ENCODE peak calls at places on chromosome 4, in five cellular contexts. One of them, this sample, is unnamed. For H3K36me3, the result is how much of the 10 kb centered on the place peaks cover.

GRCh38 chr4:99054428-99054994 is 34.1 kb downstream of the ADH5 start:
- DNase-seq in lung: no peak
- DNase-seq in sigmoid colon: no peak
- DNase-seq in tibial artery: no peak
- DNase-seq in left lung: no peak
- DNase-seq in this sample: no peak

GRCh38 chr4:168515222-168516011 is 18.6 kb downstream of the PALLD start:
- DNase-seq in lung: no peak
- DNase-seq in sigmoid colon: peak
- DNase-seq in tibial artery: no peak
- DNase-seq in left lung: no peak
- DNase-seq in this sample: no peak

GRCh38 chr4:10169839-10170387 is 53.3 kb upstream of the WDR1 start:
- DNase-seq in lung: no peak
- DNase-seq in sigmoid colon: no peak
- DNase-seq in tibial artery: no peak
- DNase-seq in left lung: no peak
- DNase-seq in this sample: no peak

GRCh38 chr4:79273918-79274317 is 51.9 kb downstream of the NAA11 start:
- DNase-seq in lung: no peak
- DNase-seq in sigmoid colon: no peak
- DNase-seq in tibial artery: no peak
- DNase-seq in left lung: no peak
- DNase-seq in this sample: no peak

GRCh38 chr4:36471903-36472302 is 190.5 kb downstream of the DTHD1 start:
- DNase-seq in lung: no peak
- DNase-seq in sigmoid colon: no peak
- DNase-seq in tibial artery: no peak
- DNase-seq in left lung: no peak
- DNase-seq in this sample: no peak

GRCh38 chr4:4857809-4858508 is 1.5 kb upstream of the MSX1 start:
- DNase-seq in lung: no peak
- DNase-seq in sigmoid colon: peak
- DNase-seq in tibial artery: no peak
- DNase-seq in left lung: peak
- DNase-seq in this sample: no peak

GRCh38 chr4:146342600-146343192 is 128.4 kb downstream of the REELD1 start:
- DNase-seq in lung: no peak
- DNase-seq in sigmoid colon: no peak
- DNase-seq in tibial artery: no peak
- DNase-seq in left lung: no peak
- DNase-seq in this sample: no peak

GRCh38 chr4:81631958-81632439 is 160.3 kb upstream of the RASGEF1B start:
- DNase-seq in lung: no peak
- DNase-seq in sigmoid colon: no peak
- DNase-seq in tibial artery: no peak
- DNase-seq in left lung: no peak
- DNase-seq in this sample: no peak

GRCh38 chr4:183989471-183989870 is 84.4 kb downstream of the STOX2 start:
- DNase-seq in lung: no peak
- DNase-seq in sigmoid colon: no peak
- DNase-seq in tibial artery: no peak
- DNase-seq in left lung: no peak
- DNase-seq in this sample: no peak

GRCh38 chr4:185357220-185357619 is 38.5 kb downstream of the LRP2BP start:
- DNase-seq in lung: no peak
- DNase-seq in sigmoid colon: no peak
- DNase-seq in tibial artery: no peak
- DNase-seq in left lung: no peak
- DNase-seq in this sample: peak

GRCh38 chr4:146389561-146389960 is 132.2 kb downstream of the SLC10A7 start:
- DNase-seq in lung: no peak
- DNase-seq in sigmoid colon: no peak
- DNase-seq in tibial artery: no peak
- DNase-seq in left lung: no peak
- DNase-seq in this sample: no peak

GRCh38 chr4:7909966-7910720 is 29.5 kb downstream of the AFAP1 start:
- DNase-seq in lung: no peak
- DNase-seq in sigmoid colon: peak
- DNase-seq in tibial artery: no peak
- DNase-seq in left lung: peak
- DNase-seq in this sample: no peak

GRCh38 chr4:55503164-55503563 is 43.5 kb downstream of the CLOCK start:
- DNase-seq in lung: no peak
- DNase-seq in sigmoid colon: no peak
- DNase-seq in tibial artery: no peak
- DNase-seq in left lung: no peak
- DNase-seq in this sample: no peak

GRCh38 chr4:83124079-83124780 is 9.7 kb upstream of the PLAC8 start:
- DNase-seq in lung: no peak
- DNase-seq in sigmoid colon: no peak
- DNase-seq in tibial artery: no peak
- DNase-seq in left lung: peak
- DNase-seq in this sample: no peak

GRCh38 chr4:53656421-53656981 is 65.2 kb upstream of the LNX1 start:
- DNase-seq in lung: no peak
- DNase-seq in sigmoid colon: peak
- DNase-seq in tibial artery: no peak
- DNase-seq in left lung: no peak
- DNase-seq in this sample: no peak

GRCh38 chr4:168514249-168514852 is 17.5 kb downstream of the PALLD start:
- DNase-seq in lung: no peak
- DNase-seq in sigmoid colon: no peak
- DNase-seq in tibial artery: no peak
- DNase-seq in left lung: no peak
- DNase-seq in this sample: no peak

GRCh38 chr4:38242822-38243384 is 282.7 kb downstream of the PTTG2 start:
- DNase-seq in lung: no peak
- DNase-seq in sigmoid colon: no peak
- DNase-seq in tibial artery: no peak
- DNase-seq in left lung: no peak
- DNase-seq in this sample: no peak

GRCh38 chr4:28093071-28093470 is 1232.4 kb downstream of the STIM2 start:
- DNase-seq in lung: no peak
- DNase-seq in sigmoid colon: no peak
- DNase-seq in tibial artery: no peak
- DNase-seq in left lung: no peak
- DNase-seq in this sample: no peak

GRCh38 chr4:162422312-162422711 is 258.5 kb upstream of the FSTL5 start:
- DNase-seq in lung: no peak
- DNase-seq in sigmoid colon: no peak
- DNase-seq in tibial artery: no peak
- DNase-seq in left lung: no peak
- DNase-seq in this sample: no peak

GRCh38 chr4:176575141-176575731 is 217.5 kb downstream of the VEGFC start:
- DNase-seq in lung: no peak
- DNase-seq in sigmoid colon: no peak
- DNase-seq in tibial artery: no peak
- DNase-seq in left lung: no peak
- DNase-seq in this sample: no peak

GRCh38 chr4:185541251-185541671 is 6.0 kb upstream of the PDLIM3 start:
- DNase-seq in lung: peak
- DNase-seq in sigmoid colon: peak
- DNase-seq in tibial artery: peak
- DNase-seq in left lung: peak
- DNase-seq in this sample: no peak

GRCh38 chr4:125388653-125389052 is 73.9 kb downstream of the FAT4 start:
- DNase-seq in lung: no peak
- DNase-seq in sigmoid colon: no peak
- DNase-seq in tibial artery: no peak
- DNase-seq in left lung: no peak
- DNase-seq in this sample: no peak

GRCh38 chr4:114208747-114209146 is 229.3 kb upstream of the ARSJ start:
- DNase-seq in lung: no peak
- DNase-seq in sigmoid colon: no peak
- DNase-seq in tibial artery: no peak
- DNase-seq in left lung: no peak
- DNase-seq in this sample: no peak

GRCh38 chr4:110452546-110452945 is 23.4 kb upstream of the ENPEP start:
- DNase-seq in lung: no peak
- DNase-seq in sigmoid colon: no peak
- DNase-seq in tibial artery: no peak
- DNase-seq in left lung: no peak
- DNase-seq in this sample: no peak

GRCh38 chr4:4689694-4690440 is 148.0 kb upstream of the STX18 start:
- DNase-seq in lung: no peak
- DNase-seq in sigmoid colon: no peak
- DNase-seq in tibial artery: no peak
- DNase-seq in left lung: no peak
- DNase-seq in this sample: no peak

GRCh38 chr4:187849556-187850245 is 145.9 kb upstream of the ZFP42 start:
- DNase-seq in lung: no peak
- DNase-seq in sigmoid colon: no peak
- DNase-seq in tibial artery: no peak
- DNase-seq in left lung: no peak
- DNase-seq in this sample: no peak

GRCh38 chr4:125045311-125045710 is 269.4 kb upstream of the FAT4 start:
- DNase-seq in lung: no peak
- DNase-seq in sigmoid colon: no peak
- DNase-seq in tibial artery: no peak
- DNase-seq in left lung: no peak
- DNase-seq in this sample: no peak

GRCh38 chr4:132101526-132101925 is 1047.6 kb upstream of the PCDH10 start:
- DNase-seq in lung: no peak
- DNase-seq in sigmoid colon: no peak
- DNase-seq in tibial artery: no peak
- DNase-seq in left lung: no peak
- DNase-seq in this sample: no peak

GRCh38 chr4:53706422-53707032 is 115.2 kb upstream of the LNX1 start:
- DNase-seq in lung: no peak
- DNase-seq in sigmoid colon: no peak
- DNase-seq in tibial artery: no peak
- DNase-seq in left lung: no peak
- DNase-seq in this sample: no peak

GRCh38 chr4:145931403-145931802 is 7.2 kb downstream of the ZNF827 start:
- DNase-seq in lung: no peak
- DNase-seq in sigmoid colon: no peak
- DNase-seq in tibial artery: no peak
- DNase-seq in left lung: no peak
- DNase-seq in this sample: no peak

GRCh38 chr4:173910911-173911310 is 372.6 kb downstream of the FBXO8 start:
- DNase-seq in lung: no peak
- DNase-seq in sigmoid colon: no peak
- DNase-seq in tibial artery: no peak
- DNase-seq in left lung: peak
- DNase-seq in this sample: no peak

GRCh38 chr4:40662962-40663604 is 33.4 kb upstream of the RBM47 start:
- DNase-seq in lung: peak
- DNase-seq in sigmoid colon: no peak
- DNase-seq in tibial artery: no peak
- DNase-seq in left lung: peak
- DNase-seq in this sample: no peak

GRCh38 chr4:57043304-57044251 is 64.9 kb downstream of the POLR2B start:
- DNase-seq in lung: no peak
- DNase-seq in sigmoid colon: no peak
- DNase-seq in tibial artery: no peak
- DNase-seq in left lung: no peak
- DNase-seq in this sample: no peak
- H3K27ac ChIP-seq in lung: peak
- H3K27ac ChIP-seq in sigmoid colon: peak
- H3K27ac ChIP-seq in tibial artery: peak
- H3K27ac ChIP-seq in left lung: peak
- H3K27ac ChIP-seq in this sample: peak

GRCh38 chr4:22233257-22233656 is 282.6 kb downstream of the ADGRA3 start:
- DNase-seq in lung: no peak
- DNase-seq in sigmoid colon: no peak
- DNase-seq in tibial artery: no peak
- DNase-seq in left lung: no peak
- DNase-seq in this sample: no peak

GRCh38 chr4:22238742-22239141 is 277.1 kb downstream of the ADGRA3 start:
- DNase-seq in lung: no peak
- DNase-seq in sigmoid colon: no peak
- DNase-seq in tibial artery: no peak
- DNase-seq in left lung: no peak
- DNase-seq in this sample: no peak

GRCh38 chr4:22237155-22237751 is 278.6 kb downstream of the ADGRA3 start:
- DNase-seq in lung: no peak
- DNase-seq in sigmoid colon: no peak
- DNase-seq in tibial artery: no peak
- DNase-seq in left lung: no peak
- DNase-seq in this sample: no peak

GRCh38 chr4:22237846-22238513 is 277.9 kb downstream of the ADGRA3 start:
- DNase-seq in lung: no peak
- DNase-seq in sigmoid colon: no peak
- DNase-seq in tibial artery: no peak
- DNase-seq in left lung: no peak
- DNase-seq in this sample: no peak

GRCh38 chr4:22235798-22236197 is 280.1 kb downstream of the ADGRA3 start:
- DNase-seq in lung: no peak
- DNase-seq in sigmoid colon: no peak
- DNase-seq in tibial artery: no peak
- DNase-seq in left lung: no peak
- DNase-seq in this sample: no peak
- TF ChIP-seq CTCF in lung: no peak
- TF ChIP-seq CTCF in sigmoid colon: no peak
- TF ChIP-seq CTCF in tibial artery: no peak
- TF ChIP-seq CTCF in left lung: no peak
- TF ChIP-seq CTCF in this sample: no peak

GRCh38 chr4:140662082-140662869 is 93.5 kb upstream of the UCP1 start:
- DNase-seq in lung: no peak
- DNase-seq in sigmoid colon: no peak
- DNase-seq in tibial artery: no peak
- DNase-seq in left lung: no peak
- DNase-seq in this sample: no peak
- H3K36me3 ChIP-seq in lung: under half
- H3K36me3 ChIP-seq in sigmoid colon: under half
- H3K36me3 ChIP-seq in tibial artery: half or more
- H3K36me3 ChIP-seq in left lung: under half
- H3K36me3 ChIP-seq in this sample: half or more

GRCh38 chr4:88456757-88457306 is at the start of gene HERC5:
- DNase-seq in lung: peak
- DNase-seq in sigmoid colon: peak
- DNase-seq in tibial artery: peak
- DNase-seq in left lung: peak
- DNase-seq in this sample: peak
- H3K27ac ChIP-seq in lung: peak
- H3K27ac ChIP-seq in sigmoid colon: peak
- H3K27ac ChIP-seq in tibial artery: peak
- H3K27ac ChIP-seq in left lung: peak
- H3K27ac ChIP-seq in this sample: peak

DNA sequence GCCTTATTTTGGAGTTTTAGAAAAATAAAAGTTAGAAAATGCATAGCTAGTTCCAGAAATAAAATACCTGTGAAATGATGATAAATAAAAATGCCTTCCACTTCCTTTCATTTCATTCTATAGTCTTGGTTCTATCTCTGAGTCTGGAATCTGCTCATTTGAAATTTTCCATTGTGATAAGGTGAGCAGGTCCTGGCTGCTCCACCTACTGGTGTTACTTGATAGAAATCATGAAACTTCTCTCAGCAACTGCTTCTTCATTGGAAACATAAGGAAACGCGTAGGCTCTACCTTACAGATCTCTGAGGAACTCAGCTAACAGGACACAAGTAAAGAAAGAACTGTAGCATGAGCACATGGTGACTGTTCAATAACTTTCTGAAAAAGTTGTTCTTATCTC is 141.8 kb downstream of the DCHS2 start:
- DNase-seq in lung: no peak
- DNase-seq in sigmoid colon: no peak
- DNase-seq in tibial artery: no peak
- DNase-seq in left lung: no peak
- DNase-seq in this sample: no peak
- TF ChIP-seq CTCF in lung: no peak
- TF ChIP-seq CTCF in sigmoid colon: no peak
- TF ChIP-seq CTCF in tibial artery: no peak
- TF ChIP-seq CTCF in left lung: no peak
- TF ChIP-seq CTCF in this sample: no peak

This sample was measured in ascending aorta.